ENCODE peak calls at places on chromosome 21, in six cellular contexts. I, D, Z, L, P and C are unnamed samples.

GRCh38 chr21:35227774-35228173 is 178.7 kb upstream of the RUNX1 start:
- DNase-seq in I (no peak), D (no peak), Z (no peak), L (no peak), P (no peak), C (no peak)

GRCh38 chr21:21002137-21002536 is 3.9 kb downstream of the NCAM2 start:
- DNase-seq in I (no peak), D (no peak), Z (no peak), L (no peak), P (no peak), C (no peak)

GRCh38 chr21:14070049-14070893 is 140.5 kb downstream of the LIPI start:
- DNase-seq in I (no peak), D (no peak), Z (peak), L (no peak), P (no peak), C (no peak)

GRCh38 chr21:22174746-22175145 is 1176.5 kb downstream of the NCAM2 start:
- DNase-seq in I (no peak), D (no peak), Z (no peak), L (no peak), P (no peak), C (no peak)

GRCh38 chr21:45640888-45641479 is 2.5 kb upstream of the PCBP3 start:
- DNase-seq in I (no peak), D (peak), Z (no peak), L (no peak), P (peak), C (peak)

GRCh38 chr21:45538381-45539045 is 3.7 kb downstream of the SLC19A1 start:
- DNase-seq in I (no peak), D (no peak), Z (no peak), L (no peak), P (no peak), C (no peak)

GRCh38 chr21:45302082-45303061 is 14.7 kb upstream of the POFUT2 start:
- DNase-seq in I (no peak), D (no peak), Z (peak), L (no peak), P (peak), C (no peak)

GRCh38 chr21:16563795-16564194 is 834.0 kb downstream of the USP25 start:
- DNase-seq in I (peak), D (peak), Z (peak), L (no peak), P (no peak), C (no peak)

GRCh38 chr21:42863504-42863870 is 15.9 kb downstream of the WDR4 start:
- DNase-seq in I (no peak), D (no peak), Z (no peak), L (no peak), P (no peak), C (no peak)

GRCh38 chr21:43192501-43193081 is 23.8 kb downstream of the CRYAA start:
- DNase-seq in I (no peak), D (no peak), Z (peak), L (no peak), P (no peak), C (peak)

GRCh38 chr21:17660449-17660848 is 47.7 kb upstream of the BTG3 start:
- DNase-seq in I (no peak), D (no peak), Z (no peak), L (no peak), P (no peak), C (no peak)

GRCh38 chr21:44940116-44940631 is 345 bp downstream of the SLX9 start:
- DNase-seq in I (no peak), D (peak), Z (no peak), L (no peak), P (no peak), C (no peak)

GRCh38 chr21:40902299-40902698 is 55.3 kb upstream of the DSCAM start:
- DNase-seq in I (no peak), D (no peak), Z (no peak), L (peak), P (no peak), C (no peak)

GRCh38 chr21:41929248-41929647 is 24.6 kb downstream of the C2CD2 start:
- DNase-seq in I (no peak), D (no peak), Z (no peak), L (no peak), P (no peak), C (peak)

GRCh38 chr21:38170705-38171682 is 85.8 kb upstream of the KCNJ15 start:
- DNase-seq in I (no peak), D (peak), Z (no peak), L (no peak), P (no peak), C (no peak)

GRCh38 chr21:35127851-35128250 is 78.7 kb upstream of the RUNX1 start:
- DNase-seq in I (no peak), D (no peak), Z (no peak), L (no peak), P (no peak), C (no peak)

GRCh38 chr21:43970551-43970950 is 41.6 kb upstream of the TRAPPC10 start:
- DNase-seq in I (no peak), D (no peak), Z (no peak), L (no peak), P (no peak), C (no peak)

GRCh38 chr21:32335601-32336575 is 37.2 kb downstream of the MRAP start:
- DNase-seq in I (no peak), D (peak), Z (no peak), L (peak), P (no peak), C (no peak)

GRCh38 chr21:30408782-30409494 is 13.1 kb downstream of the KRTAP13-1 start:
- DNase-seq in I (peak), D (peak), Z (peak), L (no peak), P (no peak), C (peak)

GRCh38 chr21:18245493-18245967 is 897 bp downstream of the CHODL start:
- DNase-seq in I (no peak), D (no peak), Z (no peak), L (no peak), P (no peak), C (no peak)

GRCh38 chr21:42614391-42614790 is 39.0 kb upstream of the PDE9A start:
- DNase-seq in I (no peak), D (no peak), Z (no peak), L (no peak), P (no peak), C (no peak)

GRCh38 chr21:45301521-45302081 is 13.9 kb upstream of the POFUT2 start:
- DNase-seq in I (no peak), D (no peak), Z (no peak), L (no peak), P (peak), C (no peak)

GRCh38 chr21:32525282-32525681 is 60.0 kb downstream of the TCP10L start:
- DNase-seq in I (no peak), D (no peak), Z (no peak), L (no peak), P (no peak), C (no peak)

GRCh38 chr21:43949499-43950208 is 62.5 kb upstream of the TRAPPC10 start:
- DNase-seq in I (no peak), D (no peak), Z (no peak), L (no peak), P (no peak), C (no peak)

GRCh38 chr21:20739421-20739820 is 258.8 kb upstream of the NCAM2 start:
- DNase-seq in I (peak), D (no peak), Z (no peak), L (no peak), P (no peak), C (no peak)

GRCh38 chr21:37208056-37208705 is 59.0 kb downstream of the VPS26C start:
- DNase-seq in I (no peak), D (peak), Z (peak), L (peak), P (no peak), C (no peak)

GRCh38 chr21:21156919-21157318 is 158.7 kb downstream of the NCAM2 start:
- DNase-seq in I (no peak), D (no peak), Z (no peak), L (no peak), P (no peak), C (no peak)

GRCh38 chr21:25176637-25177412 is 430.5 kb downstream of the MRPL39 start:
- DNase-seq in I (no peak), D (no peak), Z (no peak), L (no peak), P (no peak), C (no peak)

GRCh38 chr21:29261555-29262540 is 36.9 kb upstream of the BACH1 start:
- DNase-seq in I (no peak), D (no peak), Z (no peak), L (no peak), P (no peak), C (no peak)

GRCh38 chr21:36229181-36229580 is 72.6 kb downstream of the DOP1B start:
- DNase-seq in I (no peak), D (no peak), Z (no peak), L (no peak), P (no peak), C (no peak)

GRCh38 chr21:29718081-29718815 is 221.5 kb downstream of the GRIK1 start:
- DNase-seq in I (no peak), D (no peak), Z (no peak), L (no peak), P (no peak), C (no peak)

GRCh38 chr21:26965567-26966359 is 1.1 kb downstream of the ADAMTS5 start:
- DNase-seq in I (no peak), D (peak), Z (peak), L (no peak), P (no peak), C (peak)

GRCh38 chr21:33541756-33542639 is at the start of gene GART:
- DNase-seq in I (peak), D (peak), Z (peak), L (peak), P (peak), C (peak)

GRCh38 chr21:34796518-34797201 is 127.9 kb downstream of the CLIC6 start:
- DNase-seq in I (no peak), D (no peak), Z (no peak), L (peak), P (no peak), C (peak)

GRCh38 chr21:35249636-35250035 is 200.5 kb upstream of the RUNX1 start:
- DNase-seq in I (no peak), D (no peak), Z (no peak), L (no peak), P (no peak), C (no peak)

GRCh38 chr21:44946254-44947041 is 6.6 kb downstream of the SLX9 start:
- DNase-seq in I (no peak), D (no peak), Z (no peak), L (no peak), P (no peak), C (no peak)

GRCh38 chr21:29194847-29195246 is 64.4 kb downstream of the MAP3K7CL start:
- DNase-seq in I (peak), D (no peak), Z (no peak), L (no peak), P (no peak), C (no peak)

GRCh38 chr21:44377922-44378645 is 24.7 kb downstream of the TRPM2 start:
- DNase-seq in I (no peak), D (no peak), Z (no peak), L (no peak), P (no peak), C (no peak)

GRCh38 chr21:33559813-33560212 is 17.0 kb downstream of the SON start:
- DNase-seq in I (no peak), D (no peak), Z (no peak), L (no peak), P (no peak), C (no peak)

GRCh38 chr21:45017376-45017960 is 56.9 kb upstream of the ADARB1 start:
- DNase-seq in I (no peak), D (no peak), Z (no peak), L (no peak), P (no peak), C (no peak)